ENCODE peak calls at places on chromosomes 11 and 22, in five cellular contexts. C is WTC11, X is dorsolateral prefrontal cortex, M is lower leg skin, H is astrocyte. Y is an unnamed sample.

GRCh38 chr22:27088026-27088425 is 430.6 kb downstream of the MIAT start:
- DNase-seq in X (no peak), C (no peak), M (no peak), H (peak), Y (no peak)

GRCh38 chr11:61378713-61379313 is 13.6 kb upstream of the TMEM216 start:
- DNase-seq in M (no peak), X (no peak), C (no peak), H (peak), Y (no peak)

GRCh38 chr11:1777737-1778136 is 14.0 kb upstream of the CTSD start:
- DNase-seq in C (no peak), H (no peak), X (no peak), M (no peak), Y (no peak)

GRCh38 chr11:116073854-116074837 is 569.9 kb upstream of the CADM1 start:
- DNase-seq in H (peak), X (peak), C (no peak), M (peak), Y (peak)

GRCh38 chr11:130197386-130198035 is 37.9 kb downstream of the ST14 start:
- DNase-seq in C (no peak), X (no peak), M (no peak), H (peak), Y (no peak)

GRCh38 chr11:103958475-103959215 is 77.8 kb upstream of the DDI1 start:
- DNase-seq in C (no peak), M (no peak), H (no peak), X (no peak), Y (no peak)

GRCh38 chr22:27873476-27873875 is 45.6 kb downstream of the PITPNB start:
- DNase-seq in H (no peak), C (no peak), M (no peak), X (no peak), Y (no peak)

GRCh38 chr11:81840375-81840774 is 893.3 kb downstream of the FAM181B start:
- DNase-seq in H (no peak), X (no peak), M (no peak), C (no peak), Y (no peak)

GRCh38 chr11:131683666-131684065 is 313.3 kb downstream of the NTM start:
- DNase-seq in H (no peak), M (peak), C (no peak), X (no peak), Y (no peak)

GRCh38 chr11:128757235-128757711 is 63.4 kb downstream of the FLI1 start:
- DNase-seq in H (no peak), M (no peak), C (peak), X (peak), Y (no peak)

GRCh38 chr11:13134886-13135285 is 125.8 kb downstream of the RASSF10 start:
- DNase-seq in C (no peak), X (no peak), H (no peak), M (no peak), Y (no peak)

GRCh38 chr22:33811686-33812085 is 108.6 kb downstream of the LARGE1 start:
- DNase-seq in X (no peak), C (no peak), M (peak), H (peak), Y (peak)

GRCh38 chr11:130718118-130718517 is 198.2 kb downstream of the SNX19 start:
- DNase-seq in C (no peak), H (no peak), M (no peak), X (no peak), Y (no peak)

GRCh38 chr22:28711820-28712777 is 29.5 kb downstream of the CHEK2 start:
- DNase-seq in H (peak), C (no peak), X (no peak), M (no peak), Y (no peak)